ENCODE peak calls at places on chromosomes 7 and 10, in seven cellular contexts. C, J, F, Z, T, H and B are unnamed samples.

GRCh38 chr7:53996856-53997255 is 545.3 kb upstream of the VSTM2A start:
- DNase-seq in Z (no peak), H (no peak), T (no peak), F (no peak), C (no peak), J (no peak), B (no peak)

GRCh38 chr7:84238611-84239010 is 44.0 kb upstream of the SEMA3A start:
- DNase-seq in T (no peak), C (no peak), Z (no peak), H (no peak), F (no peak), J (no peak), B (no peak)

GRCh38 chr10:6044651-6045599 is 17.2 kb downstream of the IL2RA start:
- DNase-seq in Z (peak), H (no peak), J (no peak), T (no peak), F (no peak), C (no peak), B (no peak)

GRCh38 chr7:93578762-93579161 is 4.2 kb upstream of the CALCR start:
- DNase-seq in T (no peak), H (no peak), C (no peak), J (peak), F (no peak), Z (no peak), B (no peak)

GRCh38 chr7:6416516-6417145 is 31.1 kb downstream of the DAGLB start:
- DNase-seq in F (no peak), H (peak), C (no peak), Z (peak), T (peak), J (peak), B (no peak)

GRCh38 chr10:11359849-11360248 is 251.6 kb downstream of the USP6NL start:
- DNase-seq in C (no peak), J (no peak), F (no peak), T (no peak), Z (no peak), H (no peak), B (no peak)

GRCh38 chr10:60485025-60485424 is 95.3 kb upstream of the ANK3 start:
- DNase-seq in T (no peak), H (no peak), F (no peak), Z (no peak), C (no peak), J (no peak), B (no peak)

GRCh38 chr10:44925224-44925623 is 14.1 kb downstream of the TMEM72 start:
- DNase-seq in F (no peak), Z (peak), C (peak), H (no peak), T (no peak), J (peak), B (no peak)

GRCh38 chr7:47534322-47535032 is 47.4 kb downstream of the TNS3 start:
- DNase-seq in Z (no peak), T (no peak), F (no peak), H (peak), J (peak), C (no peak), B (no peak)

GRCh38 chr10:127196227-127196954 is at the start of gene INSYN2A:
- DNase-seq in T (peak), F (peak), C (peak), H (peak), Z (no peak), J (peak), B (no peak)

GRCh38 chr10:68075550-68076004 is 494 bp upstream of the HERC4 start:
- DNase-seq in T (no peak), C (no peak), H (no peak), Z (peak), F (no peak), J (no peak), B (no peak)

GRCh38 chr10:44261710-44262455 is 123.0 kb downstream of the CXCL12 start:
- DNase-seq in Z (no peak), J (no peak), H (no peak), F (no peak), C (no peak), T (peak), B (no peak)

GRCh38 chr7:91957236-91957635 is 16.6 kb downstream of the AKAP9 start:
- DNase-seq in F (no peak), Z (no peak), J (no peak), T (no peak), C (no peak), H (no peak), B (no peak)

GRCh38 chr10:122267849-122268737 is 3.0 kb upstream of the BTBD16 start:
- DNase-seq in J (peak), T (peak), F (peak), Z (peak), C (peak), H (peak), B (peak)

GRCh38 chr10:92763634-92764155 is 73.9 kb downstream of the HHEX start:
- DNase-seq in T (no peak), H (no peak), J (no peak), C (no peak), Z (no peak), F (no peak), B (no peak)

GRCh38 chr10:132373241-132373955 is 23.6 kb upstream of the PWWP2B start:
- DNase-seq in J (no peak), Z (no peak), H (no peak), C (no peak), F (peak), T (no peak), B (no peak)

GRCh38 chr7:47451851-47452205 is 130.1 kb downstream of the TNS3 start:
- DNase-seq in H (no peak), J (no peak), C (no peak), T (no peak), F (no peak), Z (no peak), B (no peak)

GRCh38 chr7:66741-67140 is 125.6 kb upstream of the FAM20C start:
- DNase-seq in J (no peak), F (no peak), T (no peak), H (no peak), C (peak), Z (no peak), B (peak)

GRCh38 chr10:102229810-102230263 is 3.7 kb downstream of the ELOVL3 start:
- DNase-seq in C (peak), T (peak), J (peak), H (peak), Z (peak), F (peak), B (peak)

GRCh38 chr10:80541144-80541750 is 3.5 kb downstream of the SH2D4B start:
- DNase-seq in T (no peak), J (no peak), H (no peak), Z (peak), C (no peak), F (no peak), B (no peak)

GRCh38 chr10:88896336-88897018 is 16.4 kb downstream of the STAMBPL1 start:
- DNase-seq in J (peak), H (no peak), C (no peak), Z (no peak), F (no peak), T (no peak), B (no peak)

GRCh38 chr7:112204072-112204775 is 2.0 kb downstream of the DOCK4 start:
- DNase-seq in J (no peak), F (no peak), T (no peak), H (peak), Z (no peak), C (no peak), B (no peak)

GRCh38 chr7:112206238-112207105 is at the start of the genes DOCK4 and ZNF277:
- DNase-seq in F (peak), H (peak), Z (peak), J (peak), C (peak), T (peak), B (peak)

GRCh38 chr7:112202819-112203218 is 3.4 kb downstream of the DOCK4 start:
- DNase-seq in Z (peak), T (no peak), C (peak), J (no peak), F (no peak), H (no peak), B (peak)

GRCh38 chr7:112205348-112206237 is 606 bp downstream of the DOCK4 start:
- DNase-seq in Z (peak), J (peak), F (peak), T (peak), C (peak), H (peak), B (peak)

GRCh38 chr7:112204776-112205347 is 1.3 kb downstream of the DOCK4 start:
- DNase-seq in H (no peak), F (no peak), Z (peak), T (no peak), C (no peak), J (no peak), B (no peak)
- TF ChIP-seq POLR2A in H (no peak), F (no peak), Z (no peak), T (no peak), C (no peak), J (no peak), B (no peak)

GRCh38 chr7:121054925-121055324 is 66.4 kb downstream of the CPED1 start:
- DNase-seq in J (no peak), F (no peak), C (no peak), T (no peak), Z (no peak), H (no peak), B (no peak)

GRCh38 chr7:121058975-121059374 is 70.5 kb downstream of the CPED1 start:
- DNase-seq in F (no peak), H (no peak), T (no peak), J (no peak), Z (no peak), C (no peak), B (no peak)

GRCh38 chr7:121053219-121053618 is 64.7 kb downstream of the CPED1 start:
- DNase-seq in J (no peak), Z (no peak), T (no peak), F (no peak), C (no peak), H (no peak), B (no peak)

GRCh38 chr7:121061826-121062582 is 73.5 kb downstream of the CPED1 start:
- DNase-seq in H (no peak), J (no peak), T (no peak), C (no peak), F (no peak), Z (no peak), B (no peak)

DNA sequence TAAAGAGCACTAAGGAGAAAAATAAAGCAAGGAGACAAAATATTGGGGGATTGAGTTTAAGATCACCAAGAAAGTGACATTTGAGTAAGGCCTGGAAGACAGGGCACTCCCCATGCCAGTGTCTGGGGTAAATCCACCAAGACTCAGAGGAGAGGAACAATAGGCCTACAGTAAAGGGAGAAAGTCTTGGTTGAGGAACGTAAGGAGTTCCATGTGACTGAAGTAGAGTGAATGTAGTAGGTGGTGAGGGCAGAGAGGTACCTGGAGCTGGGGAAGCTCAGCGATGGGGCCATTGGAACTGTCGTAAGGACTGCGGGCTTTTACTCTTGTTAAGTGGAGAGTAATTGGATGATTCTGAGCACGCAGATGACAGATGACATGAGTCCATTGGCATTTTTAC is 69.4 kb downstream of the CPED1 start:
- DNase-seq in H (no peak), Z (no peak), T (no peak), C (no peak), J (no peak), F (no peak), B (no peak)
- TF ChIP-seq POLR2A in H (no peak), Z (no peak), T (no peak), C (no peak), J (no peak), F (no peak), B (no peak)

DNA sequence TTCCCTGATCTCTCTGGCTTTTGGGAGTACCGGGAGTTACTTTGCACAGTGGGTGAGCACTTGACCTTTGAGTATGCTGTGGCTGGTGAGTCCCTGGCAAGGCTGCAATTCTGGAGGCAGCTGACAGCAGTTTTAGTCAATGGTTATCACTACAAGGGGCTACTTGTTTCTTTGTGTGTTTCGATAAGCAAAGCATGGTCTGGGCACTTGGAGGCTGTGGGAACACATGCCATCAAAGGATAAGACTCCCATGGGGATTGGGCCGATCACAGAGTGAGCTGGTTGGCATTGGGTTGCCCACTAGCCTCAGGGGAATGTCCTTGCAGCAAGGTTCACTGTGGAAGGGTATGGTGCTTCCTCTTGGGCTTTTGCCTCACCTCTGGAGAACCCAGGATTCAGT is 208.2 kb downstream of the SNX13 start:
- DNase-seq in C (no peak), J (no peak), H (no peak), Z (peak), T (no peak), F (no peak), B (no peak)
- TF ChIP-seq POLR2A in C (no peak), J (no peak), H (no peak), Z (no peak), T (no peak), F (no peak), B (no peak)

GRCh38 chr7:112450807-112451661 is 774 bp downstream of the IFRD1 start:
- DNase-seq in Z (peak), H (peak), F (peak), C (peak), T (peak), J (peak), B (peak)
- TF ChIP-seq POLR2A in Z (peak), H (peak), F (no peak), C (no peak), T (no peak), J (no peak), B (peak)

GRCh38 chr7:29190349-29191045 is 4.1 kb upstream of the CHN2 start:
- DNase-seq in H (no peak), J (peak), T (no peak), C (peak), Z (no peak), F (no peak), B (no peak)
- TF ChIP-seq POLR2A in H (no peak), J (no peak), T (no peak), C (peak), Z (no peak), F (no peak), B (peak)

DNA sequence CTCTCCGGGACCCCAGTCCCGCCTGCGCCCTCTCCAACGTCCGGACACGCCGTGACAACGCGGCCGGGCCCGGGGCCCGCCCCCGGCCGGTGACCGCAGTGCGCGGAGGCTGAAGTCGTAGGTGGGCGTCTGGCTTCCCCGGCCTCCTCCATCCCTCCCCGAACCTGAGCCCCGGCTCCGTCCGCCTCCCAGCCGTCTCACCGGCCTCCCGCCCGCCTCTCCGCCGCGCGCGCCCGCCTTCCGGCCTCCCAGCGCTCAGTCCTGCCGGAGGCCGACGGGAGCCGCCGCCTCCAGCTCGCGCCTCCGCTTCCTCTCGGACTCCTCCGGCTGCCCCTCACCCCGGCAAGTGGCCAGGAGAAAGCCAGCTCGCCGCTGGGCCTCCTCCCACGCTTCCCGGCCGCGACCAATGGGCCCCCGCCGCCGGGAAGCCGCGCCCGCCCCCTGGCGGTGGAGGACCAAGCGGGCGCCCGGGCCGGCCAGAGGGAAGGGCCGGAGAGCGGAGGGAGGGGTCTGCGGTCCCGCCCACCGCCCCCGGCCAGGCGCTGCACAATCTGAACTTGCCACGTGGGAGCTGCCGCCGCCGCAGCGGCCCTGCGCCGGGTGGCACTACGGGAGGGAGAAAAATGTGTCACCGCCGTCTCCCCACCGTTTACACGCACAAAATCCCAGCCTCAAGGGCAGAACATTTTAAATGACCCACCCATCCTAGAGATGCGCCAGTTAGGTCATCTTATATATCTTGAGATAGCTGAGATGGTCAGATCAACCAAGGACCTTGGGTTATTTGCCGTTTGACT is at the start of gene FAM3C:
- DNase-seq in C (peak), J (peak), Z (peak), T (peak), H (peak), F (peak), B (peak)
- TF ChIP-seq POLR2A in C (peak), J (peak), Z (peak), T (peak), H (peak), F (peak), B (peak)